ENCODE peak calls at places on chromosomes 6 and 20, in six cellular contexts. C, S, L, O, U and K are unnamed samples.

GRCh38 chr6:134873500-134874388 is 76.2 kb downstream of the ALDH8A1 start:
- DNase-seq in C (no peak), S (no peak), L (no peak), O (no peak), U (no peak), K (no peak)

GRCh38 chr6:44932651-44933091 is 395.5 kb upstream of the RUNX2 start:
- DNase-seq in C (no peak), S (no peak), L (no peak), O (no peak), U (no peak), K (no peak)

GRCh38 chr20:19624221-19624620 is 133.8 kb upstream of the RIN2 start:
- DNase-seq in C (no peak), S (no peak), L (no peak), O (no peak), U (no peak), K (no peak)

GRCh38 chr6:19024737-19025136 is 637.6 kb downstream of the RNF144B start:
- DNase-seq in C (peak; percentile 54), S (peak; percentile 37), L (peak; percentile 18), O (peak; percentile 75), U (peak; percentile 51), K (peak; percentile 52)

GRCh38 chr20:50320910-50321796 is 130.5 kb downstream of the CEBPB start:
- DNase-seq in C (peak; percentile 54), S (peak; percentile 99), L (peak; percentile 96), O (peak; percentile 85), U (peak; percentile 90), K (peak; percentile 96)

GRCh38 chr6:152696543-152696942 is 1.2 kb upstream of the MYCT1 start:
- DNase-seq in C (no peak), S (peak; percentile 81), L (peak; percentile 90), O (no peak), U (no peak), K (peak; percentile 87)

GRCh38 chr20:43901296-43901695 is 13.4 kb upstream of the TOX2 start:
- DNase-seq in C (no peak), S (peak; percentile 19), L (no peak), O (no peak), U (no peak), K (no peak)

GRCh38 chr6:87832025-87832825 is 130.2 kb upstream of the AKIRIN2 start:
- DNase-seq in C (no peak), S (peak; percentile 33), L (peak; percentile 19), O (no peak), U (no peak), K (peak; percentile 63)

GRCh38 chr6:43284986-43285385 is 13.1 kb upstream of the SLC22A7 start:
- DNase-seq in C (no peak), S (no peak), L (no peak), O (no peak), U (no peak), K (peak; percentile 30)

GRCh38 chr20:48731581-48731980 is 96.2 kb downstream of the PREX1 start:
- DNase-seq in C (no peak), S (no peak), L (no peak), O (no peak), U (no peak), K (no peak)

GRCh38 chr20:44650777-44651493 is 564 bp downstream of the ADA start:
- DNase-seq in C (no peak), S (no peak), L (no peak), O (no peak), U (no peak), K (peak; percentile 18)

GRCh38 chr6:50681213-50681824 is 32.0 kb upstream of the TFAP2D start:
- DNase-seq in C (no peak), S (no peak), L (no peak), O (no peak), U (no peak), K (no peak)

GRCh38 chr6:92777146-92777740 is 642.1 kb downstream of the EPHA7 start:
- DNase-seq in C (no peak), S (peak; percentile 1), L (peak; percentile 29), O (peak; percentile 50), U (no peak), K (peak; percentile 2)

GRCh38 chr6:46773201-46773855 is 19.9 kb upstream of the MEP1A start:
- DNase-seq in C (no peak), S (no peak), L (no peak), O (no peak), U (no peak), K (no peak)

GRCh38 chr20:2164421-2164820 is 62.8 kb downstream of the STK35 start:
- DNase-seq in C (no peak), S (no peak), L (no peak), O (no peak), U (no peak), K (no peak)

GRCh38 chr6:44010411-44011349 is 116.6 kb downstream of the MRPL14 start:
- DNase-seq in C (peak; percentile 74), S (peak; percentile 90), L (peak; percentile 98), O (no peak), U (no peak), K (peak; percentile 98)

GRCh38 chr20:23662276-23662870 is 24.6 kb upstream of the CST3 start:
- DNase-seq in C (no peak), S (no peak), L (no peak), O (no peak), U (no peak), K (no peak)

GRCh38 chr20:54004397-54004940 is 65.9 kb downstream of the BCAS1 start:
- DNase-seq in C (no peak), S (peak; percentile 1), L (no peak), O (no peak), U (no peak), K (no peak)

GRCh38 chr6:109082178-109082577 is 12.5 kb downstream of the SESN1 start:
- DNase-seq in C (no peak), S (peak; percentile 26), L (no peak), O (no peak), U (no peak), K (peak; percentile 81)

GRCh38 chr6:139841794-139842215 is 467.4 kb upstream of the CITED2 start:
- DNase-seq in C (no peak), S (no peak), L (no peak), O (no peak), U (no peak), K (no peak)

GRCh38 chr6:34202329-34203201 is 34.1 kb upstream of the HMGA1 start:
- DNase-seq in C (peak; percentile 43), S (no peak), L (no peak), O (peak; percentile 54), U (peak; percentile 67), K (no peak)

GRCh38 chr6:89495961-89496535 is 63.1 kb downstream of the ANKRD6 start:
- DNase-seq in C (no peak), S (no peak), L (no peak), O (peak; percentile 67), U (no peak), K (no peak)

GRCh38 chr6:43740321-43740960 is 29.6 kb upstream of the VEGFA start:
- DNase-seq in C (no peak), S (no peak), L (no peak), O (peak; percentile 77), U (peak; percentile 45), K (no peak)

GRCh38 chr6:148263010-148263409 is 79.6 kb upstream of the SASH1 start:
- DNase-seq in C (no peak), S (peak; percentile 82), L (no peak), O (no peak), U (no peak), K (no peak)

GRCh38 chr6:36958775-36959554 is 4.4 kb downstream of the PI16 start:
- DNase-seq in C (no peak), S (no peak), L (no peak), O (no peak), U (peak; percentile 87), K (no peak)

GRCh38 chr6:158897236-158897635 is 78.1 kb upstream of the EZR start:
- DNase-seq in C (no peak), S (peak; percentile 79), L (no peak), O (no peak), U (no peak), K (peak; percentile 9)
- H2AFZ ChIP-seq in C (peak overlapping the region; percentile 36), S (peak overlapping the region; percentile 82), L (no peak overlapping the region), O (no peak overlapping the region), U (peak overlapping the region; percentile 16), K (peak overlapping the region; percentile 63)

GRCh38 chr6:99618649-99619408 is 12.2 kb downstream of the PRDM13 start:
- DNase-seq in C (no peak), S (no peak), L (no peak), O (peak; percentile 70), U (peak; percentile 87), K (no peak)

GRCh38 chr6:99619409-99619762 is 12.8 kb downstream of the PRDM13 start:
- DNase-seq in C (no peak), S (no peak), L (no peak), O (no peak), U (no peak), K (no peak)

GRCh38 chr6:99614430-99615161 is 8.0 kb downstream of the PRDM13 start:
- DNase-seq in C (no peak), S (no peak), L (no peak), O (peak; percentile 76), U (no peak), K (peak; percentile 38)

GRCh38 chr6:99613705-99614429 is 7.2 kb downstream of the PRDM13 start:
- DNase-seq in C (no peak), S (no peak), L (no peak), O (peak; percentile 75), U (peak; percentile 83), K (peak; percentile 37)

DNA sequence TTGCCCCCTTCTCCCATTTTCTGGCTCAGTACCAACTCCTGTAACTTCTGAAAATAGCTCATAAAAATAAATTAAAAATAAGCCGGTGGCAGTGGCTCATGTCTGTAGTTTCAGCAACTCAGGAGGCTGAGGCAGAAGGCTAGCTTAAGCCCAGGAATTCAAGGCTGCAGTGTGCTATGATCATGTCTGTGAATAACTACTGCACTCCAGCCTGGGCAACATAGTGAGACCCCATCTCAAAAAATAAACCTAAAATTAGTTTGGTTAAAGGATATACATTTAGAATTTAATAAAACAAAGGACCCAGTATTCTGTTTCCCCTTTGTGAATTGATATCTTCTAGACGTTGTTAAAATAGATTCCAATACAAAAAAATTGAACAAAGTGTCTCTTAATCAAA is 10.5 kb downstream of the PRDM13 start:
- DNase-seq in C (no peak), S (no peak), L (no peak), O (no peak), U (no peak), K (no peak)
- TF ChIP-seq EZH2 in C (no peak), S (no peak), L (no peak), O (no peak), U (no peak), K (no peak)

GRCh38 chr6:13725570-13725969 is 13.9 kb upstream of the RANBP9 start:
- DNase-seq in C (peak; percentile 92), S (peak; percentile 94), L (peak; percentile 53), O (no peak), U (no peak), K (peak; percentile 55)
- H3K9me3 ChIP-seq in C (no peaks in the 10 kb centered on the region), S (no peaks in the 10 kb centered on the region), L (no peaks in the 10 kb centered on the region), O (no peaks in the 10 kb centered on the region), U (no peaks in the 10 kb centered on the region), K (no peaks in the 10 kb centered on the region)

DNA sequence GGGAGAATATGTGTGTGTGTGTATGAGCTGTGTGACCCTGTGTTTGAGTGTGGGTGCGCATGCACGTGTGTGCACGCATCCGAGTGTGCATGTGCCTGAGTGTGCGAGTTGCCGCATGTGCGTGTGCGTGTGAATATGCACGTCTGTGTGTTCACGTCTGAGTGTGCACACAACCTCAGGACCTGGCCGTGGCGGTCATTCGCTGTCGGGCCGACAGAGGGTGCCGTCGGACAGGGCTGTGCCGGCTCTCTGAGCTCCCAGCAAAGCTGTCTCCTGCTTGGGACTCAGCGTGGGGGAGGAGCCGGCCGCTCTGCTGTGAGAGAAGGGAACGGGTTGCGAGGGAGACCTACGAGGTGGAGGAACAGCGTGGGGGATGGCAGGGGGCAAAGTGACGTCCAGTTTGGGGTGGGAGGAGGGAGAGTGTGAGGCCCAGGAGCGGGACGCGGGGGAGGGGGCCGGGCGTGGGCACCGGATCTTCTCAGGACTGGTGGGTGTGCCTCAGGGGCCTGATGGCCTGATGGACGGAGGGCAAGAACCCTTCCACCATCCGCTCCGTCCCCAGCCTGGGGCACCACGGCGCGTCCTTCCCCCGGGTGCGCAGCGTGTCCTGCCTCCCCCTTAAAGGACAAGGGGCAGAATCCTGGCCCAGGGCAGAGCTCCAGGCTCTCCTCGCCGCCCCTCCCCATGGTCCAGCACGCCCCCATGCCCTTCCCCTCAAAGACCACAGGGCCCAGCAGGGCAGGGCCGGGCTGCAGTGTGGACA is 19.9 kb downstream of the SLC17A9 start:
- DNase-seq in C (peak; percentile 63), S (peak; percentile 64), L (peak; percentile 39), O (peak; percentile 93), U (peak; percentile 97), K (peak; percentile 92)
- H2AFZ ChIP-seq in C (no peak overlapping the region), S (peak overlapping the region; percentile 78), L (peak overlapping the region; percentile 56), O (no peak overlapping the region), U (no peak overlapping the region), K (peak overlapping the region; percentile 38)